ENCODE peak calls at places on chromosomes 12 and 14, in eight cellular contexts. One of them, this sample, is unnamed.

GRCh38 chr12:26704684-26705475 is 128.1 kb downstream of the ITPR2 start:
- DNase-seq in fibroblast of mammary gland: no peak
- DNase-seq in HEK293T: no peak
- DNase-seq in GM23248: peak
- DNase-seq in GM04504: no peak
- DNase-seq in NCI-H69: no peak
- DNase-seq in H7: no peak
- DNase-seq in stimulated activated CD8-positive, alpha-beta memory T cell treated with anti-CD3 and anti-CD28 coated beads, Interleukin-2, amount 100 ng/mL, for 1 hour: no peak
- DNase-seq in this sample: no peak

GRCh38 chr12:49750027-49750977 is 8.9 kb downstream of the TMBIM6 start:
- DNase-seq in NCI-H69: peak
- DNase-seq in GM04504: peak
- DNase-seq in stimulated activated CD8-positive, alpha-beta memory T cell treated with anti-CD3 and anti-CD28 coated beads, Interleukin-2, amount 100 ng/mL, for 1 hour: no peak
- DNase-seq in HEK293T: no peak
- DNase-seq in fibroblast of mammary gland: peak
- DNase-seq in GM23248: peak
- DNase-seq in H7: no peak
- DNase-seq in this sample: peak

GRCh38 chr12:104219908-104220404 is 4.4 kb downstream of the TXNRD1 start:
- DNase-seq in NCI-H69: peak
- DNase-seq in GM23248: peak
- DNase-seq in GM04504: peak
- DNase-seq in fibroblast of mammary gland: peak
- DNase-seq in stimulated activated CD8-positive, alpha-beta memory T cell treated with anti-CD3 and anti-CD28 coated beads, Interleukin-2, amount 100 ng/mL, for 1 hour: peak
- DNase-seq in HEK293T: peak
- DNase-seq in H7: no peak
- DNase-seq in this sample: peak

GRCh38 chr12:70157099-70157498 is 86.1 kb upstream of the CNOT2 start:
- DNase-seq in stimulated activated CD8-positive, alpha-beta memory T cell treated with anti-CD3 and anti-CD28 coated beads, Interleukin-2, amount 100 ng/mL, for 1 hour: no peak
- DNase-seq in H7: no peak
- DNase-seq in NCI-H69: no peak
- DNase-seq in fibroblast of mammary gland: no peak
- DNase-seq in GM23248: no peak
- DNase-seq in GM04504: no peak
- DNase-seq in HEK293T: no peak
- DNase-seq in this sample: no peak

GRCh38 chr14:102778616-102779351 is 1.5 kb downstream of the TRAF3 start:
- DNase-seq in stimulated activated CD8-positive, alpha-beta memory T cell treated with anti-CD3 and anti-CD28 coated beads, Interleukin-2, amount 100 ng/mL, for 1 hour: no peak
- DNase-seq in H7: peak
- DNase-seq in NCI-H69: peak
- DNase-seq in HEK293T: no peak
- DNase-seq in GM23248: peak
- DNase-seq in GM04504: no peak
- DNase-seq in fibroblast of mammary gland: no peak
- DNase-seq in this sample: no peak

GRCh38 chr14:77682158-77682553 is 25.7 kb downstream of the ALKBH1 start:
- DNase-seq in NCI-H69: peak
- DNase-seq in HEK293T: no peak
- DNase-seq in stimulated activated CD8-positive, alpha-beta memory T cell treated with anti-CD3 and anti-CD28 coated beads, Interleukin-2, amount 100 ng/mL, for 1 hour: no peak
- DNase-seq in GM04504: no peak
- DNase-seq in GM23248: peak
- DNase-seq in fibroblast of mammary gland: peak
- DNase-seq in H7: no peak
- DNase-seq in this sample: peak

GRCh38 chr14:80621701-80622100 is 319.8 kb downstream of the CEP128 start:
- DNase-seq in GM04504: peak
- DNase-seq in NCI-H69: no peak
- DNase-seq in GM23248: peak
- DNase-seq in fibroblast of mammary gland: peak
- DNase-seq in HEK293T: no peak
- DNase-seq in stimulated activated CD8-positive, alpha-beta memory T cell treated with anti-CD3 and anti-CD28 coated beads, Interleukin-2, amount 100 ng/mL, for 1 hour: no peak
- DNase-seq in H7: no peak
- DNase-seq in this sample: peak

GRCh38 chr14:36518586-36519430 is 1.2 kb downstream of the NKX2-1 start:
- DNase-seq in GM04504: no peak
- DNase-seq in HEK293T: no peak
- DNase-seq in fibroblast of mammary gland: no peak
- DNase-seq in GM23248: no peak
- DNase-seq in stimulated activated CD8-positive, alpha-beta memory T cell treated with anti-CD3 and anti-CD28 coated beads, Interleukin-2, amount 100 ng/mL, for 1 hour: no peak
- DNase-seq in H7: peak
- DNase-seq in NCI-H69: peak
- DNase-seq in this sample: no peak

GRCh38 chr14:77024171-77024627 is 4.3 kb downstream of the IRF2BPL start:
- DNase-seq in fibroblast of mammary gland: no peak
- DNase-seq in GM04504: no peak
- DNase-seq in GM23248: peak
- DNase-seq in NCI-H69: peak
- DNase-seq in HEK293T: no peak
- DNase-seq in H7: peak
- DNase-seq in stimulated activated CD8-positive, alpha-beta memory T cell treated with anti-CD3 and anti-CD28 coated beads, Interleukin-2, amount 100 ng/mL, for 1 hour: peak
- DNase-seq in this sample: no peak

GRCh38 chr12:64178122-64178521 is 44.0 kb downstream of the KICS2 start:
- DNase-seq in GM23248: peak
- DNase-seq in HEK293T: no peak
- DNase-seq in GM04504: no peak
- DNase-seq in fibroblast of mammary gland: peak
- DNase-seq in NCI-H69: no peak
- DNase-seq in stimulated activated CD8-positive, alpha-beta memory T cell treated with anti-CD3 and anti-CD28 coated beads, Interleukin-2, amount 100 ng/mL, for 1 hour: no peak
- DNase-seq in H7: no peak
- DNase-seq in this sample: peak

GRCh38 chr14:103518416-103519042 is 4.1 kb downstream of the CKB start:
- DNase-seq in NCI-H69: peak
- DNase-seq in fibroblast of mammary gland: peak
- DNase-seq in HEK293T: peak
- DNase-seq in GM04504: no peak
- DNase-seq in stimulated activated CD8-positive, alpha-beta memory T cell treated with anti-CD3 and anti-CD28 coated beads, Interleukin-2, amount 100 ng/mL, for 1 hour: peak
- DNase-seq in H7: peak
- DNase-seq in GM23248: peak
- DNase-seq in this sample: peak

GRCh38 chr14:49481099-49481498 is 105.1 kb downstream of the RPS29 start:
- DNase-seq in fibroblast of mammary gland: no peak
- DNase-seq in H7: no peak
- DNase-seq in GM23248: no peak
- DNase-seq in HEK293T: no peak
- DNase-seq in stimulated activated CD8-positive, alpha-beta memory T cell treated with anti-CD3 and anti-CD28 coated beads, Interleukin-2, amount 100 ng/mL, for 1 hour: no peak
- DNase-seq in NCI-H69: no peak
- DNase-seq in GM04504: no peak
- DNase-seq in this sample: no peak

GRCh38 chr12:108360487-108360886 is 21.4 kb upstream of the CMKLR1 start:
- DNase-seq in GM04504: no peak
- DNase-seq in GM23248: peak
- DNase-seq in HEK293T: no peak
- DNase-seq in stimulated activated CD8-positive, alpha-beta memory T cell treated with anti-CD3 and anti-CD28 coated beads, Interleukin-2, amount 100 ng/mL, for 1 hour: no peak
- DNase-seq in fibroblast of mammary gland: peak
- DNase-seq in NCI-H69: no peak
- DNase-seq in H7: no peak
- DNase-seq in this sample: peak

GRCh38 chr12:83015390-83016225 is 328.9 kb downstream of the TMTC2 start:
- DNase-seq in HEK293T: no peak
- DNase-seq in H7: no peak
- DNase-seq in NCI-H69: no peak
- DNase-seq in GM23248: peak
- DNase-seq in fibroblast of mammary gland: peak
- DNase-seq in GM04504: no peak
- DNase-seq in stimulated activated CD8-positive, alpha-beta memory T cell treated with anti-CD3 and anti-CD28 coated beads, Interleukin-2, amount 100 ng/mL, for 1 hour: no peak
- DNase-seq in this sample: no peak

GRCh38 chr14:91875515-91876286 is 8.4 kb upstream of the TC2N start:
- DNase-seq in H7: no peak
- DNase-seq in GM23248: no peak
- DNase-seq in HEK293T: no peak
- DNase-seq in GM04504: no peak
- DNase-seq in NCI-H69: no peak
- DNase-seq in fibroblast of mammary gland: no peak
- DNase-seq in stimulated activated CD8-positive, alpha-beta memory T cell treated with anti-CD3 and anti-CD28 coated beads, Interleukin-2, amount 100 ng/mL, for 1 hour: no peak
- DNase-seq in this sample: no peak

GRCh38 chr14:32010561-32011188 is 66.4 kb upstream of the ARHGAP5 start:
- DNase-seq in GM04504: no peak
- DNase-seq in stimulated activated CD8-positive, alpha-beta memory T cell treated with anti-CD3 and anti-CD28 coated beads, Interleukin-2, amount 100 ng/mL, for 1 hour: no peak
- DNase-seq in HEK293T: no peak
- DNase-seq in NCI-H69: peak
- DNase-seq in H7: no peak
- DNase-seq in GM23248: peak
- DNase-seq in fibroblast of mammary gland: peak
- DNase-seq in this sample: peak

GRCh38 chr12:59067068-59067467 is 146.8 kb upstream of the LRIG3 start:
- DNase-seq in GM04504: peak
- DNase-seq in H7: no peak
- DNase-seq in HEK293T: no peak
- DNase-seq in NCI-H69: peak
- DNase-seq in fibroblast of mammary gland: peak
- DNase-seq in GM23248: peak
- DNase-seq in stimulated activated CD8-positive, alpha-beta memory T cell treated with anti-CD3 and anti-CD28 coated beads, Interleukin-2, amount 100 ng/mL, for 1 hour: no peak
- DNase-seq in this sample: peak

GRCh38 chr14:54881761-54882401 is 20.7 kb downstream of the GCH1 start:
- DNase-seq in fibroblast of mammary gland: peak
- DNase-seq in stimulated activated CD8-positive, alpha-beta memory T cell treated with anti-CD3 and anti-CD28 coated beads, Interleukin-2, amount 100 ng/mL, for 1 hour: no peak
- DNase-seq in HEK293T: no peak
- DNase-seq in NCI-H69: no peak
- DNase-seq in GM04504: no peak
- DNase-seq in H7: no peak
- DNase-seq in GM23248: peak
- DNase-seq in this sample: no peak

GRCh38 chr14:52052991-52053390 is 15.9 kb downstream of the NID2 start:
- DNase-seq in HEK293T: no peak
- DNase-seq in stimulated activated CD8-positive, alpha-beta memory T cell treated with anti-CD3 and anti-CD28 coated beads, Interleukin-2, amount 100 ng/mL, for 1 hour: no peak
- DNase-seq in NCI-H69: no peak
- DNase-seq in H7: no peak
- DNase-seq in fibroblast of mammary gland: peak
- DNase-seq in GM23248: peak
- DNase-seq in GM04504: no peak
- DNase-seq in this sample: no peak

GRCh38 chr14:50109342-50109741 is 7.0 kb downstream of the VCPKMT start:
- DNase-seq in GM04504: no peak
- DNase-seq in HEK293T: no peak
- DNase-seq in GM23248: peak
- DNase-seq in stimulated activated CD8-positive, alpha-beta memory T cell treated with anti-CD3 and anti-CD28 coated beads, Interleukin-2, amount 100 ng/mL, for 1 hour: no peak
- DNase-seq in NCI-H69: peak
- DNase-seq in fibroblast of mammary gland: peak
- DNase-seq in H7: no peak
- DNase-seq in this sample: peak

GRCh38 chr12:66087365-66087943 is 43.1 kb downstream of the LLPH start:
- DNase-seq in H7: peak
- DNase-seq in HEK293T: peak
- DNase-seq in GM23248: peak
- DNase-seq in fibroblast of mammary gland: peak
- DNase-seq in GM04504: peak
- DNase-seq in NCI-H69: peak
- DNase-seq in stimulated activated CD8-positive, alpha-beta memory T cell treated with anti-CD3 and anti-CD28 coated beads, Interleukin-2, amount 100 ng/mL, for 1 hour: peak
- DNase-seq in this sample: peak

GRCh38 chr14:75972729-75973480 is 8.9 kb downstream of the TGFB3 start:
- DNase-seq in GM23248: no peak
- DNase-seq in GM04504: no peak
- DNase-seq in NCI-H69: peak
- DNase-seq in H7: no peak
- DNase-seq in stimulated activated CD8-positive, alpha-beta memory T cell treated with anti-CD3 and anti-CD28 coated beads, Interleukin-2, amount 100 ng/mL, for 1 hour: no peak
- DNase-seq in fibroblast of mammary gland: no peak
- DNase-seq in HEK293T: no peak
- DNase-seq in this sample: no peak

GRCh38 chr12:49872381-49872780 is 29.5 kb upstream of the BCDIN3D start:
- DNase-seq in HEK293T: no peak
- DNase-seq in stimulated activated CD8-positive, alpha-beta memory T cell treated with anti-CD3 and anti-CD28 coated beads, Interleukin-2, amount 100 ng/mL, for 1 hour: no peak
- DNase-seq in GM04504: no peak
- DNase-seq in H7: no peak
- DNase-seq in fibroblast of mammary gland: no peak
- DNase-seq in GM23248: no peak
- DNase-seq in NCI-H69: no peak
- DNase-seq in this sample: no peak

GRCh38 chr14:76473381-76474263 is 97.7 kb downstream of the ESRRB start:
- DNase-seq in GM23248: no peak
- DNase-seq in H7: peak
- DNase-seq in NCI-H69: no peak
- DNase-seq in GM04504: no peak
- DNase-seq in HEK293T: peak
- DNase-seq in stimulated activated CD8-positive, alpha-beta memory T cell treated with anti-CD3 and anti-CD28 coated beads, Interleukin-2, amount 100 ng/mL, for 1 hour: no peak
- DNase-seq in fibroblast of mammary gland: no peak
- DNase-seq in this sample: no peak